ENCODE peak calls at places on chromosomes 7 and 10, in eight cellular contexts. G is naive thymus-derived CD4-positive, alpha-beta T cell; T is tibial nerve; S is stimulated activated CD8-positive, alpha-beta memory T cell treated with anti-CD3 and anti-CD28 coated beads, Interleukin-15, amount 100 ng/mL, for 4 hours; Q is A549; N is skeletal muscle cell; F is occipital lobe; Y is NCI-H2081. V is an unnamed sample.

GRCh38 chr10:125035136-125035535 is 93.2 kb downstream of the ZRANB1 start:
- DNase-seq in G (no peak), T (no peak), S (no peak), Q (peak; percentile 40), N (peak; percentile 94), F (no peak), Y (no peak), V (no peak)

GRCh38 chr10:5547934-5548660 is 23.3 kb downstream of the CALML3 start:
- DNase-seq in G (no peak), T (no peak), S (no peak), Q (peak; percentile 75), N (no peak), F (no peak), Y (no peak), V (no peak)

GRCh38 chr7:106260136-106260561 is 24.6 kb downstream of the NAMPT start:
- DNase-seq in G (no peak), T (no peak), S (no peak), Q (no peak), N (no peak), F (no peak), Y (no peak), V (no peak)

GRCh38 chr7:29405891-29406290 is 157.7 kb upstream of the PRR15 start:
- DNase-seq in G (no peak), T (no peak), S (no peak), Q (no peak), N (no peak), F (no peak), Y (no peak), V (no peak)

GRCh38 chr7:71868797-71869196 is 543.3 kb downstream of the CALN1 start:
- DNase-seq in G (no peak), T (no peak), S (no peak), Q (peak; percentile 4), N (peak; percentile 47), F (no peak), Y (no peak), V (no peak)

GRCh38 chr7:138097064-138097741 is 20.9 kb downstream of the AKR1D1 start:
- DNase-seq in G (no peak), T (no peak), S (no peak), Q (peak; percentile 31), N (no peak), F (no peak), Y (peak; percentile 16), V (peak; percentile 32)

GRCh38 chr7:104267701-104268368 is 60.0 kb upstream of the ORC5 start:
- DNase-seq in G (no peak), T (no peak), S (no peak), Q (peak; percentile 4), N (no peak), F (no peak), Y (peak; percentile 29), V (peak; percentile 1)

GRCh38 chr10:122648599-122649428 is 50.8 kb downstream of the C10orf120 start:
- DNase-seq in G (no peak), T (peak; percentile 42), S (no peak), Q (peak; percentile 51), N (no peak), F (peak; percentile 31), Y (peak; percentile 9), V (peak; percentile 36)

GRCh38 chr7:25614415-25614814 is 386.1 kb upstream of the NPVF start:
- DNase-seq in G (no peak), T (no peak), S (no peak), Q (no peak), N (no peak), F (no peak), Y (no peak), V (no peak)

GRCh38 chr7:15544050-15544449 is 17.8 kb downstream of the AGMO start:
- DNase-seq in G (no peak), T (no peak), S (no peak), Q (no peak), N (no peak), F (no peak), Y (no peak), V (no peak)

GRCh38 chr7:90411510-90411909 is 8.2 kb downstream of the CLDN12 start:
- DNase-seq in G (no peak), T (no peak), S (no peak), Q (peak; percentile 11), N (no peak), F (no peak), Y (peak; percentile 56), V (peak; percentile 19)

GRCh38 chr10:42969909-42970308 is 107.0 kb upstream of the RET start:
- DNase-seq in G (peak; percentile 10), T (no peak), S (no peak), Q (no peak), N (no peak), F (no peak), Y (no peak), V (no peak)

GRCh38 chr10:108578258-108578657 is 1345.1 kb downstream of the XPNPEP1 start:
- DNase-seq in G (no peak), T (no peak), S (no peak), Q (no peak), N (no peak), F (no peak), Y (no peak), V (no peak)

GRCh38 chr7:138581065-138581464 is 120.1 kb downstream of the SVOPL start:
- DNase-seq in G (no peak), T (no peak), S (no peak), Q (no peak), N (no peak), F (no peak), Y (no peak), V (no peak)

GRCh38 chr10:29688230-29688634 is 53.5 kb upstream of the SVIL start:
- DNase-seq in G (no peak), T (no peak), S (no peak), Q (no peak), N (peak; percentile 7), F (no peak), Y (peak; percentile 66), V (peak; percentile 72)

GRCh38 chr7:98091061-98091460 is 15.6 kb upstream of the LMTK2 start:
- DNase-seq in G (no peak), T (no peak), S (no peak), Q (no peak), N (no peak), F (no peak), Y (no peak), V (no peak)

GRCh38 chr7:152894295-152895170 is 135.0 kb downstream of the ACTR3B start:
- DNase-seq in G (peak; percentile 38), T (no peak), S (no peak), Q (peak; percentile 23), N (no peak), F (no peak), Y (peak; percentile 21), V (no peak)

GRCh38 chr7:43569424-43569823 is 13.5 kb upstream of the STK17A start:
- DNase-seq in G (no peak), T (no peak), S (no peak), Q (no peak), N (peak; percentile 82), F (no peak), Y (no peak), V (no peak)

GRCh38 chr10:33162248-33162575 is 172.3 kb downstream of the NRP1 start:
- DNase-seq in G (no peak), T (no peak), S (no peak), Q (no peak), N (no peak), F (no peak), Y (no peak), V (no peak)

GRCh38 chr7:129098409-129099084 is 43.6 kb upstream of the TNPO3 start:
- DNase-seq in G (no peak), T (no peak), S (no peak), Q (no peak), N (no peak), F (no peak), Y (no peak), V (no peak)

GRCh38 chr10:93622942-93623341 is 10.6 kb downstream of the PDE6C start:
- DNase-seq in G (no peak), T (no peak), S (no peak), Q (no peak), N (no peak), F (no peak), Y (no peak), V (no peak)

GRCh38 chr7:78296689-78297371 is 498.3 kb downstream of the PHTF2 start:
- DNase-seq in G (no peak), T (no peak), S (no peak), Q (no peak), N (no peak), F (no peak), Y (peak; percentile 80), V (peak; percentile 50)

GRCh38 chr10:44520651-44521050 is 135.8 kb upstream of the CXCL12 start:
- DNase-seq in G (no peak), T (no peak), S (no peak), Q (no peak), N (no peak), F (no peak), Y (no peak), V (no peak)

GRCh38 chr7:66952343-66953043 is 31.5 kb downstream of the TMEM248 start:
- DNase-seq in G (no peak), T (no peak), S (no peak), Q (peak; percentile 85), N (peak; percentile 11), F (no peak), Y (no peak), V (no peak)

GRCh38 chr7:65438593-65438992 is 64.9 kb downstream of the ZNF92 start:
- DNase-seq in G (no peak), T (no peak), S (no peak), Q (no peak), N (peak; percentile 56), F (no peak), Y (no peak), V (no peak)

GRCh38 chr7:27775772-27776171 is 35.8 kb downstream of the TAX1BP1 start:
- DNase-seq in G (no peak), T (no peak), S (no peak), Q (no peak), N (no peak), F (no peak), Y (no peak), V (no peak)

GRCh38 chr10:7956508-7956907 is 98.0 kb upstream of the GATA3 start:
- DNase-seq in G (no peak), T (no peak), S (no peak), Q (peak; percentile 35), N (peak; percentile 54), F (no peak), Y (peak; percentile 33), V (no peak)

GRCh38 chr7:25360471-25360870 is 132.2 kb upstream of the NPVF start:
- DNase-seq in G (no peak), T (no peak), S (no peak), Q (no peak), N (no peak), F (no peak), Y (peak; percentile 83), V (peak; percentile 18)

GRCh38 chr10:49119746-49120145 is 4.4 kb upstream of the VSTM4 start:
- DNase-seq in G (no peak), T (no peak), S (no peak), Q (no peak), N (no peak), F (no peak), Y (no peak), V (no peak)